ENCODE peak calls at places on chromosomes 12 and 14, in six cellular contexts. T is GM10248, M is foreskin fibroblast, P is body of pancreas, Z is mesothelial cell of epicardium, O is LNCaP clone FGC. K is an unnamed sample.

GRCh38 chr12:76449993-76450392 is 101.8 kb upstream of the BBS10 start:
- DNase-seq in T (no peak), M (peak; percentile 35), P (no peak), Z (no peak), O (no peak), K (no peak)

GRCh38 chr12:68839183-68840147 is 31.5 kb downstream of the MDM2 start:
- DNase-seq in T (no peak), M (no peak), P (no peak), Z (no peak), O (no peak), K (no peak)

GRCh38 chr14:68401320-68401719 is 391.5 kb downstream of the ZFP36L1 start:
- DNase-seq in T (no peak), M (no peak), P (no peak), Z (no peak), O (no peak), K (no peak)

GRCh38 chr14:54253195-54253947 is 143.4 kb upstream of the CDKN3 start:
- DNase-seq in T (peak; percentile 17), M (peak; percentile 89), P (no peak), Z (no peak), O (no peak), K (no peak)

GRCh38 chr14:24355009-24355408 is 13.0 kb upstream of the NFATC4 start:
- DNase-seq in T (no peak), M (no peak), P (no peak), Z (no peak), O (no peak), K (no peak)

GRCh38 chr12:120115692-120116442 is 686 bp downstream of the RAB35 start:
- DNase-seq in T (no peak), M (peak; percentile 61), P (peak; percentile 50), Z (no peak), O (no peak), K (no peak)

GRCh38 chr12:74119811-74120362 is 417.7 kb upstream of the ATXN7L3B start:
- DNase-seq in T (no peak), M (no peak), P (no peak), Z (no peak), O (no peak), K (no peak)

GRCh38 chr12:8553088-8553627 is 12.5 kb upstream of the CLEC4E start:
- DNase-seq in T (no peak), M (no peak), P (no peak), Z (no peak), O (no peak), K (no peak)

GRCh38 chr14:103503296-103503695 is 19.3 kb downstream of the CKB start:
- DNase-seq in T (peak; percentile 10), M (no peak), P (no peak), Z (no peak), O (no peak), K (peak; percentile 5)

GRCh38 chr12:117072736-117073475 is 26.3 kb downstream of the TESC start:
- DNase-seq in T (no peak), M (no peak), P (no peak), Z (no peak), O (no peak), K (no peak)

GRCh38 chr14:103847954-103848719 is 762 bp upstream of the PPP1R13B start:
- DNase-seq in T (no peak), M (peak; percentile 44), P (peak; percentile 46), Z (peak; percentile 65), O (no peak), K (no peak)

GRCh38 chr12:119236372-119236771 is 57.6 kb downstream of the HSPB8 start:
- DNase-seq in T (no peak), M (no peak), P (no peak), Z (no peak), O (no peak), K (no peak)

GRCh38 chr12:48961331-48961730 is 4.0 kb upstream of the ARF3 start:
- DNase-seq in T (no peak), M (no peak), P (no peak), Z (no peak), O (no peak), K (no peak)

GRCh38 chr14:70152704-70153103 is 36.0 kb downstream of the SLC8A3 start:
- DNase-seq in T (no peak), M (no peak), P (no peak), Z (no peak), O (no peak), K (peak; percentile 19)

GRCh38 chr14:75689012-75689411 is 28.0 kb downstream of the TTLL5 start:
- DNase-seq in T (no peak), M (peak; percentile 50), P (no peak), Z (no peak), O (no peak), K (no peak)

GRCh38 chr14:74965770-74966153 is 10.4 kb upstream of the PGF start:
- DNase-seq in T (no peak), M (peak; percentile 49), P (no peak), Z (no peak), O (no peak), K (no peak)

GRCh38 chr14:56211844-56212243 is 93.6 kb downstream of the PELI2 start:
- DNase-seq in T (no peak), M (no peak), P (no peak), Z (no peak), O (no peak), K (no peak)

GRCh38 chr14:36647827-36648753 is 13.6 kb upstream of the PAX9 start:
- DNase-seq in T (peak; percentile 10), M (peak; percentile 62), P (peak; percentile 26), Z (peak; percentile 65), O (no peak), K (no peak)

GRCh38 chr14:99534863-99535262 is 53.7 kb downstream of the CCNK start:
- DNase-seq in T (no peak), M (no peak), P (no peak), Z (no peak), O (no peak), K (no peak)

GRCh38 chr12:92503029-92503931 is 199.5 kb upstream of the PLEKHG7 start:
- DNase-seq in T (peak; percentile 46), M (peak; percentile 17), P (peak; percentile 42), Z (no peak), O (no peak), K (no peak)

GRCh38 chr14:32370720-32371119 is 41.6 kb downstream of the AKAP6 start:
- DNase-seq in T (no peak), M (peak; percentile 85), P (no peak), Z (no peak), O (no peak), K (no peak)

GRCh38 chr12:65881348-65881961 is 57.2 kb downstream of the HMGA2 start:
- DNase-seq in T (no peak), M (peak; percentile 79), P (peak; percentile 43), Z (no peak), O (no peak), K (no peak)

GRCh38 chr14:106842687-106843086 is 1316.3 kb downstream of the TMEM121 start:
- DNase-seq in T (no peak), M (no peak), P (peak; percentile 44), Z (no peak), O (no peak), K (no peak)
- TF ChIP-seq CTCF in T (peak; percentile 53), M (no peak), P (peak; percentile 23), Z (peak; percentile 8), O (peak; percentile 54), K (no peak)

GRCh38 chr12:102592134-102592533 is 111.8 kb upstream of the IGF1 start:
- DNase-seq in T (no peak), M (no peak), P (no peak), Z (no peak), O (no peak), K (no peak)
- TF ChIP-seq CTCF in T (no peak), M (no peak), P (no peak), Z (no peak), O (no peak), K (no peak)

DNA sequence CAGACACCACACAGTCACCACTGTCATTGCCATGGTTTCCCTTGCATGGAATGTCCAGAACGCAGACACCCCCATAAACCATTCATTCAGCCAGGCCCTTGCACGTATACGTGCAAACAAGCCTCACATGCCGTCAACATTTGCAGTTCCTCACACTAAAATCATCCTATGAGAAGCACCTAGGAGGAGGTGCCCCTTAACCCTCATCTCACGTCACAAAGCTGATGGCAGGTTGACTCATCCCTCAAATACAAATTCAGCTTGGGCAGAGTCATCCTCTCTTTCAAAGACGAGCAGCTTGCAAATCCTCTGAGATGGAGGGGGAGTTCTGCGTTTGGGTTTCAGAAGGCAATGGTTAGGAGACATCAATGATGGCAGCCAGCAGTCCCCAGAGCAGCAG is 17.2 kb upstream of the KRT77 start:
- DNase-seq in T (no peak), M (no peak), P (no peak), Z (no peak), O (no peak), K (no peak)
- TF ChIP-seq CTCF in T (no peak), M (no peak), P (no peak), Z (no peak), O (no peak), K (no peak)

GRCh38 chr14:64038857-64039542 is 186.2 kb downstream of the SYNE2 start:
- DNase-seq in T (no peak), M (peak; percentile 10), P (no peak), Z (no peak), O (no peak), K (no peak)

GRCh38 chr14:64035143-64035542 is 182.3 kb downstream of the SYNE2 start:
- DNase-seq in T (no peak), M (peak; percentile 59), P (no peak), Z (no peak), O (no peak), K (no peak)

GRCh38 chr14:64045091-64045490 is 192.3 kb downstream of the SYNE2 start:
- DNase-seq in T (no peak), M (no peak), P (no peak), Z (no peak), O (no peak), K (no peak)

DNA sequence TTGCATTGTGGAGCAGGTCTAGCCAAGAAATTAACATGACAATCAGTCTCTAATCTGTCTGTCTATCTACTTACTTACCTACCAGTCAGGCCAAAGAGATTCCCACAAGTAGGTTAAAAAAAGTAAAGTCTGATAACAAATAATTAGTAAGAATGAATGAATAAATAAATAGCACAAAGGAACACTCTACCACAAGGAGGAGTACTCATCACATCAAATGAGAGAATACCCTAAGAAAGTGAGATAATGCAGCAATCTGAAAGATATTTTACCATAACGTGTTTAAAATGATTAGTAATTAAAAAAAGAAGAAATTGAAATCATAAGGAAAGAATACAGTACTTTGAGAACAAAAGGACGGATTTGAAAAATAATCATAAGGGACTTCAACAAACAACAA is 187.2 kb downstream of the SYNE2 start:
- DNase-seq in T (no peak), M (peak; percentile 43), P (no peak), Z (no peak), O (no peak), K (no peak)
- TF ChIP-seq CTCF in T (no peak), M (peak; percentile 32), P (no peak), Z (peak; percentile 15), O (peak; percentile 55), K (peak; percentile 55)

GRCh38 chr12:96500686-96501085 is 11.3 kb downstream of the CFAP54 start:
- DNase-seq in T (no peak), M (peak; percentile 58), P (no peak), Z (no peak), O (no peak), K (no peak)
- TF ChIP-seq CTCF in T (peak; percentile 16), M (peak; percentile 20), P (no peak), Z (no peak), O (peak; percentile 45), K (no peak)